ENCODE peak calls at places on chromosomes 3 and 15, in nine cellular contexts. Y is GM12891; E is NCI-H2081; Q is aorta; X is activated CD4-positive, CD25-positive, alpha-beta regulatory T cell; D is CD4-positive, CD25-positive, alpha-beta regulatory T cell; O is T-helper 2 cell; P is activated CD4-positive, alpha-beta T cell treated with anti-CD3 and anti-CD28 coated beads, Interleukin-2, amount 10 ng/mL, durations not matched to agents 7 days and 5 days; G is GM13977. F is an unnamed sample.

GRCh38 chr3:25355034-25355898 is 72.8 kb upstream of the RARB start:
- DNase-seq in Q (no peak), X (no peak), Y (no peak), G (no peak), P (no peak), O (no peak), E (no peak), D (no peak), F (no peak)

GRCh38 chr3:31848921-31849320 is 132.1 kb downstream of the OSBPL10 start:
- DNase-seq in Y (no peak), Q (no peak), G (no peak), D (no peak), X (no peak), O (no peak), P (no peak), E (no peak), F (no peak)

GRCh38 chr3:109548192-109548938 is 211.0 kb upstream of the DPPA4 start:
- DNase-seq in Q (no peak), Y (no peak), O (no peak), G (no peak), X (no peak), D (no peak), P (no peak), E (no peak), F (no peak)

GRCh38 chr3:27224197-27224596 is 145.0 kb downstream of the NEK10 start:
- DNase-seq in O (no peak), G (no peak), P (no peak), Q (no peak), Y (no peak), E (no peak), X (no peak), D (no peak), F (no peak)

GRCh38 chr3:177538064-177538742 is 340.9 kb upstream of the TBL1XR1 start:
- DNase-seq in Q (peak), E (no peak), X (no peak), Y (no peak), D (no peak), O (no peak), P (no peak), G (no peak), F (no peak)

GRCh38 chr3:28348286-28348636 is 260 bp upstream of the ZCWPW2 start:
- DNase-seq in E (no peak), Q (no peak), G (no peak), Y (no peak), D (no peak), X (no peak), O (no peak), P (no peak), F (no peak)

GRCh38 chr15:65339926-65340325 is 35.4 kb downstream of the RNU5B-1 start:
- DNase-seq in Y (no peak), D (no peak), P (no peak), X (no peak), E (no peak), O (no peak), G (no peak), Q (no peak), F (no peak)

GRCh38 chr15:19987389-19988048 is 554.1 kb downstream of the GOLGA6L6 start:
- DNase-seq in X (no peak), G (no peak), P (no peak), Y (no peak), D (no peak), E (no peak), Q (no peak), O (no peak), F (no peak)

GRCh38 chr3:60182697-60183096 is 1068.6 kb downstream of the FHIT start:
- DNase-seq in G (no peak), Y (no peak), Q (no peak), O (no peak), X (no peak), D (no peak), P (no peak), E (no peak), F (no peak)

GRCh38 chr3:142944346-142944745 is 19.1 kb downstream of the PAQR9 start:
- DNase-seq in E (no peak), O (no peak), P (no peak), G (peak), X (no peak), Y (no peak), Q (no peak), D (peak), F (no peak)